ENCODE peak calls at places on chromosomes 1 and 21, in ten cellular contexts. K is activated T-cell treated with anti-CD3 and anti-CD28 coated beads, Interleukin-2, amount 50 U/mL, for 72 hours; E is right cardiac atrium; S is right lobe of liver; O is GM12878; F is pancreas; P is aorta; Y is lower lobe of right lung; Z is activated naive CD8-positive, alpha-beta T cell treated with anti-CD3 and anti-CD28 coated beads, Interleukin-2, amount 50 U/mL, for 24 hours; X is K562. A is an unnamed sample.

GRCh38 chr1:223180803-223181321 is 37.8 kb upstream of the TLR5 start:
- ATAC-seq in K (no peak), E (peak), S (peak), O (peak), F (peak), P (peak), Y (peak), Z (no peak), X (no peak), A (no peak)

GRCh38 chr1:114352797-114353196 is 158.2 kb downstream of the TRIM33 start:
- ATAC-seq in K (no peak), E (peak), S (no peak), O (no peak), F (no peak), P (peak), Y (peak), Z (no peak), X (peak), A (no peak)

GRCh38 chr1:243646841-243647240 is 203.2 kb downstream of the AKT3 start:
- ATAC-seq in K (no peak), E (no peak), S (no peak), O (no peak), F (no peak), P (no peak), Y (no peak), Z (no peak), X (no peak), A (no peak)

GRCh38 chr1:28099050-28099769 is 10.8 kb upstream of the EYA3 start:
- ATAC-seq in K (no peak), E (peak), S (peak), O (peak), F (no peak), P (no peak), Y (no peak), Z (no peak), X (no peak), A (no peak)

GRCh38 chr1:36609241-36610027 is 126.7 kb upstream of the CSF3R start:
- ATAC-seq in K (no peak), E (peak), S (peak), O (peak), F (peak), P (no peak), Y (peak), Z (no peak), X (peak), A (peak)

GRCh38 chr1:231699769-231700168 is 73.2 kb downstream of the DISC1 start:
- ATAC-seq in K (no peak), E (no peak), S (peak), O (no peak), F (no peak), P (no peak), Y (no peak), Z (peak), X (no peak), A (no peak)

GRCh38 chr1:230463326-230463725 is 37.2 kb upstream of the PGBD5 start:
- ATAC-seq in K (no peak), E (no peak), S (no peak), O (no peak), F (no peak), P (no peak), Y (no peak), Z (no peak), X (no peak), A (no peak)

GRCh38 chr1:148318900-148319242 is 164.2 kb downstream of the PPIAL4G start:
- ATAC-seq in K (peak), E (no peak), S (no peak), O (no peak), F (no peak), P (no peak), Y (no peak), Z (no peak), X (no peak), A (peak)

GRCh38 chr1:170351368-170351946 is 180.5 kb upstream of the GORAB start:
- ATAC-seq in K (no peak), E (peak), S (no peak), O (no peak), F (no peak), P (no peak), Y (no peak), Z (no peak), X (no peak), A (no peak)

GRCh38 chr1:15951341-15952153 is 24.4 kb downstream of the ZBTB17 start:
- ATAC-seq in K (peak), E (no peak), S (no peak), O (peak), F (no peak), P (no peak), Y (no peak), Z (peak), X (peak), A (no peak)

GRCh38 chr1:208268541-208269337 is 24.6 kb upstream of the PLXNA2 start:
- ATAC-seq in K (no peak), E (no peak), S (no peak), O (no peak), F (no peak), P (no peak), Y (no peak), Z (no peak), X (no peak), A (no peak)

GRCh38 chr21:39453571-39454179 is 1.9 kb downstream of the SH3BGR start:
- ATAC-seq in K (no peak), E (no peak), S (no peak), O (no peak), F (no peak), P (no peak), Y (no peak), Z (no peak), X (no peak), A (no peak)

GRCh38 chr1:175152006-175152652 is 40.4 kb downstream of the KIAA0040 start:
- ATAC-seq in K (peak), E (peak), S (peak), O (peak), F (peak), P (peak), Y (peak), Z (peak), X (peak), A (peak)

GRCh38 chr1:200473698-200474371 is 64.0 kb upstream of the ZNF281 start:
- ATAC-seq in K (peak), E (no peak), S (no peak), O (peak), F (no peak), P (no peak), Y (no peak), Z (peak), X (no peak), A (peak)

GRCh38 chr1:184975208-184975875 is 1.0 kb upstream of the NIBAN1 start:
- ATAC-seq in K (no peak), E (peak), S (peak), O (no peak), F (peak), P (no peak), Y (peak), Z (no peak), X (no peak), A (no peak)